ENCODE peak calls at places on chromosomes 12 and 14, in four cellular contexts. One of them, this sample, is unnamed.

GRCh38 chr12:100521958-100522357 is 48.3 kb downstream of the NR1H4 start:
- DNase-seq in CD4-positive, alpha-beta T cell: no peak
- DNase-seq in mesothelial cell of epicardium: no peak
- DNase-seq in fibroblast of the aortic adventitia: no peak
- DNase-seq in this sample: no peak

GRCh38 chr14:56648508-56649301 is 69.1 kb downstream of the TMEM260 start:
- DNase-seq in CD4-positive, alpha-beta T cell: no peak
- DNase-seq in mesothelial cell of epicardium: no peak
- DNase-seq in fibroblast of the aortic adventitia: no peak
- DNase-seq in this sample: no peak

GRCh38 chr12:88298761-88299242 is 156.7 kb downstream of the TMTC3 start:
- DNase-seq in CD4-positive, alpha-beta T cell: no peak
- DNase-seq in mesothelial cell of epicardium: no peak
- DNase-seq in fibroblast of the aortic adventitia: peak; percentile 93
- DNase-seq in this sample: no peak

GRCh38 chr12:53211476-53212381 is 4.7 kb upstream of the ITGB7 start:
- DNase-seq in CD4-positive, alpha-beta T cell: no peak
- DNase-seq in mesothelial cell of epicardium: no peak
- DNase-seq in fibroblast of the aortic adventitia: no peak
- DNase-seq in this sample: no peak

GRCh38 chr12:26988703-26989102 is 25.5 kb downstream of the TM7SF3 start:
- DNase-seq in CD4-positive, alpha-beta T cell: no peak
- DNase-seq in mesothelial cell of epicardium: no peak
- DNase-seq in fibroblast of the aortic adventitia: no peak
- DNase-seq in this sample: no peak

GRCh38 chr12:10891937-10892336 is 7.9 kb upstream of the PRH1 start:
- DNase-seq in CD4-positive, alpha-beta T cell: no peak
- DNase-seq in mesothelial cell of epicardium: no peak
- DNase-seq in fibroblast of the aortic adventitia: no peak
- DNase-seq in this sample: no peak

GRCh38 chr14:102424923-102425322 is 62.2 kb downstream of the TECPR2 start:
- DNase-seq in CD4-positive, alpha-beta T cell: no peak
- DNase-seq in mesothelial cell of epicardium: no peak
- DNase-seq in fibroblast of the aortic adventitia: no peak
- DNase-seq in this sample: no peak

GRCh38 chr12:65364021-65364420 is 85.5 kb downstream of the MSRB3 start:
- DNase-seq in CD4-positive, alpha-beta T cell: no peak
- DNase-seq in mesothelial cell of epicardium: no peak
- DNase-seq in fibroblast of the aortic adventitia: peak; percentile 25
- DNase-seq in this sample: no peak

GRCh38 chr12:57185403-57185802 is 31.2 kb upstream of the NXPH4 start:
- DNase-seq in CD4-positive, alpha-beta T cell: no peak
- DNase-seq in mesothelial cell of epicardium: no peak
- DNase-seq in fibroblast of the aortic adventitia: no peak
- DNase-seq in this sample: no peak

GRCh38 chr12:112473056-112473455 is 54.3 kb downstream of the PTPN11 start:
- DNase-seq in CD4-positive, alpha-beta T cell: no peak
- DNase-seq in mesothelial cell of epicardium: no peak
- DNase-seq in fibroblast of the aortic adventitia: no peak
- DNase-seq in this sample: no peak
- TF ChIP-seq CTCF in CD4-positive, alpha-beta T cell: no peak
- TF ChIP-seq CTCF in mesothelial cell of epicardium: no peak
- TF ChIP-seq CTCF in fibroblast of the aortic adventitia: no peak
- TF ChIP-seq CTCF in this sample: no peak

DNA sequence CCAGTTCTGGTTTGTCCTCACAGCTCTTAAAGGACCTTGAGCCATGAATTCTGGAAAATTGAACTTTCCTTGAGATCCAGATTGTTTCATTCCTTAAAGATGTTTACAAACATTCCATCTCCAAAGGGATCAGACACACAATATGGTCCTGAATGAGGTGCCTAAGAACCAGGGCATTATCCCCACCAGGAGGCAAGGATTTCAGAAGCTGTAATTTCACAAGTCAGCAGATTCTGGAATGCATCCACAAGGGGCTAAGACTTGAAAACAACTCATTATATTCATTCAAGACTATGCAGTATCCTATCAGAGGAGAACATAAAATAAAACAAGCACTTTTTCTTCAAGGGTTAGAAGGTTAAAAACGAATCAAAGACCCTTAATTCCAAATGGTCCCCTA is 15.1 kb downstream of the KCNH5 start:
- DNase-seq in CD4-positive, alpha-beta T cell: no peak
- DNase-seq in mesothelial cell of epicardium: no peak
- DNase-seq in fibroblast of the aortic adventitia: no peak
- DNase-seq in this sample: no peak
- TF ChIP-seq CTCF in CD4-positive, alpha-beta T cell: no peak
- TF ChIP-seq CTCF in mesothelial cell of epicardium: no peak
- TF ChIP-seq CTCF in fibroblast of the aortic adventitia: no peak
- TF ChIP-seq CTCF in this sample: no peak

GRCh38 chr12:43937947-43938346 is 102.1 kb downstream of the TMEM117 start:
- DNase-seq in CD4-positive, alpha-beta T cell: no peak
- DNase-seq in mesothelial cell of epicardium: no peak
- DNase-seq in fibroblast of the aortic adventitia: peak; percentile 16
- DNase-seq in this sample: no peak
- TF ChIP-seq CTCF in CD4-positive, alpha-beta T cell: no peak
- TF ChIP-seq CTCF in mesothelial cell of epicardium: peak; percentile 60
- TF ChIP-seq CTCF in fibroblast of the aortic adventitia: peak; percentile 40
- TF ChIP-seq CTCF in this sample: no peak

DNA sequence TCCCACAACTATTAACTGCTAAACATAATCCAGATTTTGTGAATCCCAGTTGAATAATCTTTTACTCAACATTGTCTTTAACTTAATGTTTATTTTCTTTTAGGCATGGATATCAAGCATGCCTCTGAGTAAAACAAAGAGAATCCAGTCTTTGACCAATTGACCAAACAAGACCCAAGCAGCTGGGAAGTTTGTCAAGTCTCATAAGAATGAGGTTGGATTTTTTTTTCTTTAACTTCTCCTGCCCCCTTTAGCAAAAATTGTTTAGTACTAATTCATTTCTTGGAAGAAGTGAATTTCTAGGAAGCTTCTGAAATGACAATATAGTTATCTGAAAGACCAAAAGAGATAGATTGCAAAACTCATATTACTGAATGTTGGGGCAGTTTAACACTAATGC is 89.9 kb downstream of the OTOGL start:
- DNase-seq in CD4-positive, alpha-beta T cell: no peak
- DNase-seq in mesothelial cell of epicardium: no peak
- DNase-seq in fibroblast of the aortic adventitia: peak; percentile 93
- DNase-seq in this sample: no peak
- TF ChIP-seq CTCF in CD4-positive, alpha-beta T cell: no peak
- TF ChIP-seq CTCF in mesothelial cell of epicardium: no peak
- TF ChIP-seq CTCF in fibroblast of the aortic adventitia: no peak
- TF ChIP-seq CTCF in this sample: no peak

GRCh38 chr14:26394114-26394855 is 203.5 kb downstream of the NOVA1 start:
- DNase-seq in CD4-positive, alpha-beta T cell: no peak
- DNase-seq in mesothelial cell of epicardium: peak; percentile 33
- DNase-seq in fibroblast of the aortic adventitia: peak; percentile 68
- DNase-seq in this sample: no peak
- TF ChIP-seq CTCF in CD4-positive, alpha-beta T cell: no peak
- TF ChIP-seq CTCF in mesothelial cell of epicardium: no peak
- TF ChIP-seq CTCF in fibroblast of the aortic adventitia: peak; percentile 62
- TF ChIP-seq CTCF in this sample: no peak